ENCODE peak calls at places on chromosomes 7 and 10, in six cellular contexts. Z is ovary; N is HCT116; Y is stimulated activated CD4-positive, alpha-beta T cell treated with anti-CD3 and anti-CD28 coated beads, Interleukin-4, amount 100 ng/mL, for 48 hours; H is T-helper 2 cell; T is PC-9. O is an unnamed sample.

GRCh38 chr7:73870041-73870492 is 9.1 kb downstream of the TMEM270 start:
- DNase-seq in Z (peak), N (no peak), Y (no peak), H (no peak), T (no peak), O (no peak)

GRCh38 chr10:44938938-44939337 is 20.7 kb upstream of the RASSF4 start:
- DNase-seq in Z (no peak), N (no peak), Y (no peak), H (no peak), T (no peak), O (no peak)

GRCh38 chr7:10122573-10123100 is 851.0 kb upstream of the PHF14 start:
- DNase-seq in Z (no peak), N (no peak), Y (no peak), H (no peak), T (no peak), O (no peak)

GRCh38 chr10:75592014-75592842 is 160.8 kb downstream of the LRMDA start:
- DNase-seq in Z (no peak), N (no peak), Y (no peak), H (no peak), T (no peak), O (no peak)

GRCh38 chr7:81195033-81195432 is 276.2 kb upstream of the SEMA3C start:
- DNase-seq in Z (no peak), N (no peak), Y (no peak), H (no peak), T (no peak), O (no peak)

GRCh38 chr10:112896273-112896672 is 53.8 kb upstream of the TCF7L2 start:
- DNase-seq in Z (no peak), N (no peak), Y (no peak), H (no peak), T (no peak), O (no peak)

GRCh38 chr7:143938522-143939243 is 3.6 kb downstream of the OR2F2 start:
- DNase-seq in Z (no peak), N (no peak), Y (no peak), H (no peak), T (no peak), O (no peak)

GRCh38 chr10:3811331-3811870 is 26.4 kb upstream of the KLF6 start:
- DNase-seq in Z (no peak), N (no peak), Y (no peak), H (no peak), T (no peak), O (peak)

GRCh38 chr10:17059197-17059688 is 70.4 kb downstream of the CUBN start:
- DNase-seq in Z (no peak), N (no peak), Y (no peak), H (no peak), T (no peak), O (no peak)

GRCh38 chr10:44966129-44966815 is 6.7 kb downstream of the RASSF4 start:
- DNase-seq in Z (no peak), N (no peak), Y (no peak), H (no peak), T (no peak), O (no peak)

GRCh38 chr7:93048136-93048930 is 69.4 kb downstream of the SAMD9 start:
- DNase-seq in Z (no peak), N (no peak), Y (no peak), H (no peak), T (no peak), O (no peak)

GRCh38 chr7:157851501-157852067 is 514.8 kb downstream of the DNAJB6 start:
- DNase-seq in Z (no peak), N (peak), Y (peak), H (peak), T (no peak), O (peak)

GRCh38 chr7:28041508-28042314 is 138.9 kb downstream of the JAZF1 start:
- DNase-seq in Z (no peak), N (peak), Y (no peak), H (no peak), T (peak), O (no peak)

GRCh38 chr7:116310131-116310530 is 99.8 kb downstream of the TES start:
- DNase-seq in Z (no peak), N (no peak), Y (no peak), H (no peak), T (no peak), O (no peak)

GRCh38 chr10:109968954-109969644 is 38.7 kb upstream of the ADD3 start:
- DNase-seq in Z (peak), N (no peak), Y (no peak), H (no peak), T (no peak), O (no peak)

GRCh38 chr10:56063642-56064041 is 297.4 kb downstream of the ZWINT start:
- DNase-seq in Z (no peak), N (no peak), Y (no peak), H (no peak), T (no peak), O (no peak)

GRCh38 chr10:33859319-33860022 is 525.0 kb upstream of the NRP1 start:
- DNase-seq in Z (no peak), N (no peak), Y (no peak), H (no peak), T (no peak), O (no peak)

GRCh38 chr7:18408461-18408860 is 87.1 kb upstream of the HDAC9 start:
- DNase-seq in Z (no peak), N (no peak), Y (no peak), H (no peak), T (no peak), O (no peak)

GRCh38 chr7:34939175-34939574 is 98.1 kb downstream of the DPY19L1 start:
- DNase-seq in Z (no peak), N (no peak), Y (no peak), H (no peak), T (no peak), O (no peak)

GRCh38 chr7:52257890-52258289 is 777.5 kb upstream of the POM121L12 start:
- DNase-seq in Z (no peak), N (no peak), Y (no peak), H (no peak), T (no peak), O (no peak)

GRCh38 chr10:61262486-61263261 is 190.5 kb downstream of the TMEM26 start:
- DNase-seq in Z (no peak), N (no peak), Y (no peak), H (no peak), T (no peak), O (no peak)

GRCh38 chr7:142919656-142920055 is 13.9 kb downstream of the TRPV5 start:
- DNase-seq in Z (no peak), N (no peak), Y (no peak), H (no peak), T (no peak), O (no peak)

GRCh38 chr7:2169923-2170575 is 62.7 kb downstream of the MAD1L1 start:
- DNase-seq in Z (no peak), N (no peak), Y (no peak), H (no peak), T (peak), O (no peak)